ENCODE peak calls at places on chromosome 10, in ten cellular contexts. X is activated gamma-delta T cell; L is foreskin melanocyte; W is KBM-7; Y is adipocyte; F is colonic mucosa; J is hypothalamus; M is BJ; E is stimulated activated CD4-positive, alpha-beta T cell treated with anti-CD3 and anti-CD28 coated beads, Interleukin-15, amount 100 ng/mL, for 24 hours; A is T-cell. N is an unnamed sample.

GRCh38 chr10:124624456-124624855 is 119.7 kb downstream of the FAM53B start:
- DNase-seq in M (no peak), F (no peak), W (no peak), Y (no peak), E (no peak), J (no peak), X (no peak), L (no peak), A (no peak), N (no peak)

GRCh38 chr10:91380873-91381561 is 29.1 kb upstream of the HECTD2 start:
- DNase-seq in L (peak; percentile 20), J (no peak), Y (no peak), F (no peak), E (no peak), X (no peak), W (no peak), M (no peak), A (no peak), N (no peak)

GRCh38 chr10:120423350-120424197 is 33.5 kb upstream of the PLPP4 start:
- DNase-seq in M (no peak), F (peak; percentile 35), J (no peak), W (peak; percentile 50), L (peak; percentile 60), E (peak; percentile 45), A (no peak), Y (peak; percentile 85), X (no peak), N (no peak)

GRCh38 chr10:122475130-122475529 is 13.8 kb downstream of the HTRA1 start:
- DNase-seq in M (no peak), W (no peak), Y (no peak), A (no peak), L (no peak), J (peak; percentile 31), E (no peak), X (no peak), F (no peak), N (peak; percentile 44)

GRCh38 chr10:132593900-132594876 is 56.6 kb downstream of the INPP5A start:
- DNase-seq in E (no peak), Y (no peak), J (no peak), L (no peak), M (no peak), A (no peak), W (no peak), X (no peak), F (peak; percentile 19), N (peak; percentile 40)

GRCh38 chr10:47188156-47188555 is 111.8 kb upstream of the GDF10 start:
- DNase-seq in E (no peak), L (no peak), M (no peak), Y (no peak), X (no peak), W (no peak), J (no peak), F (no peak), A (no peak), N (no peak)

GRCh38 chr10:75003195-75003594 is 108.3 kb upstream of the SAMD8 start:
- DNase-seq in W (no peak), L (no peak), M (no peak), J (no peak), F (no peak), Y (no peak), E (no peak), A (no peak), X (no peak), N (no peak)

GRCh38 chr10:74249865-74250264 is 98.8 kb downstream of the ADK start:
- DNase-seq in M (no peak), Y (peak; percentile 29), E (no peak), J (no peak), X (no peak), A (no peak), F (no peak), L (no peak), W (no peak), N (no peak)

GRCh38 chr10:3828404-3829192 is 43.6 kb upstream of the KLF6 start:
- DNase-seq in Y (peak; percentile 87), E (peak; percentile 63), X (no peak), L (peak; percentile 81), M (no peak), W (peak; percentile 54), F (no peak), A (no peak), J (no peak), N (no peak)

GRCh38 chr10:126013489-126014281 is 117.3 kb downstream of the FANK1 start:
- DNase-seq in L (no peak), J (no peak), M (peak; percentile 43), X (no peak), Y (peak; percentile 65), F (no peak), A (peak; percentile 6), W (no peak), E (peak; percentile 24), N (no peak)

GRCh38 chr10:97505152-97505551 is 6.4 kb downstream of the UBTD1 start:
- DNase-seq in E (no peak), L (no peak), Y (no peak), A (no peak), W (no peak), J (no peak), M (no peak), X (no peak), F (no peak), N (no peak)

GRCh38 chr10:43373461-43373860 is 2.0 kb downstream of the FXYD4 start:
- DNase-seq in A (no peak), Y (no peak), X (no peak), E (no peak), F (no peak), L (no peak), M (no peak), W (no peak), J (no peak), N (no peak)

GRCh38 chr10:101189461-101190401 is 39.5 kb downstream of the LBX1 start:
- DNase-seq in Y (no peak), W (no peak), E (no peak), A (no peak), F (no peak), J (no peak), X (no peak), L (no peak), M (no peak), N (no peak)

GRCh38 chr10:44873156-44873555 is 38.0 kb upstream of the TMEM72 start:
- DNase-seq in L (no peak), M (no peak), J (no peak), Y (peak; percentile 34), A (no peak), E (no peak), X (no peak), W (no peak), F (no peak), N (no peak)

GRCh38 chr10:14665304-14665703 is 109.4 kb downstream of the FAM107B start:
- DNase-seq in F (peak; percentile 21), W (no peak), Y (peak; percentile 29), L (peak; percentile 11), X (no peak), M (no peak), E (peak; percentile 16), A (no peak), J (no peak), N (no peak)

GRCh38 chr10:55858730-55859129 is 502.3 kb downstream of the ZWINT start:
- DNase-seq in L (no peak), J (no peak), X (no peak), M (no peak), Y (no peak), A (no peak), E (no peak), F (no peak), W (no peak), N (no peak)

GRCh38 chr10:105989995-105990394 is 1174.5 kb downstream of the SORCS1 start:
- DNase-seq in E (no peak), Y (no peak), A (no peak), W (no peak), L (no peak), F (no peak), M (no peak), J (no peak), X (no peak), N (no peak)

GRCh38 chr10:90925078-90926029 is 4.5 kb upstream of the ANKRD1 start:
- DNase-seq in W (no peak), A (no peak), J (no peak), X (no peak), E (no peak), M (no peak), Y (no peak), F (no peak), L (no peak), N (no peak)

GRCh38 chr10:117439243-117439912 is 64.1 kb upstream of the PDZD8 start:
- DNase-seq in A (no peak), M (peak; percentile 85), F (no peak), L (no peak), J (no peak), W (no peak), Y (no peak), E (no peak), X (no peak), N (no peak)

GRCh38 chr10:11913184-11913641 is 90.1 kb downstream of the PROSER2 start:
- DNase-seq in X (no peak), J (no peak), W (peak; percentile 16), F (no peak), L (no peak), A (no peak), M (no peak), E (no peak), Y (no peak), N (peak; percentile 23)

GRCh38 chr10:24449334-24449740 is 240.4 kb downstream of the KIAA1217 start:
- DNase-seq in X (no peak), W (no peak), A (no peak), J (no peak), F (no peak), E (no peak), M (no peak), Y (peak; percentile 71), L (peak; percentile 31), N (no peak)

GRCh38 chr10:62244785-62245595 is 23.7 kb downstream of the RTKN2 start:
- DNase-seq in L (peak; percentile 71), Y (peak; percentile 91), J (no peak), M (no peak), X (no peak), F (peak; percentile 70), E (peak; percentile 49), W (peak; percentile 72), A (peak; percentile 60), N (no peak)

GRCh38 chr10:37623506-37623905 is 233.9 kb downstream of the ZNF248 start:
- DNase-seq in A (no peak), M (no peak), Y (no peak), L (no peak), J (no peak), X (no peak), F (no peak), E (no peak), W (no peak), N (no peak)

GRCh38 chr10:72083234-72084093 is 4.9 kb downstream of the SPOCK2 start:
- DNase-seq in Y (no peak), W (no peak), X (peak; percentile 34), F (no peak), A (no peak), L (no peak), E (peak; percentile 63), J (no peak), M (no peak), N (no peak)

GRCh38 chr10:8444630-8445029 is 390.1 kb downstream of the GATA3 start:
- DNase-seq in J (no peak), Y (no peak), M (no peak), L (no peak), F (no peak), E (peak; percentile 30), X (no peak), A (peak; percentile 57), W (no peak), N (no peak)

GRCh38 chr10:133335238-133336122 is 1.2 kb downstream of the CALY start:
- DNase-seq in A (peak; percentile 88), M (no peak), Y (peak; percentile 74), W (no peak), F (peak; percentile 44), E (peak; percentile 82), L (peak; percentile 21), J (no peak), X (peak; percentile 51), N (no peak)

GRCh38 chr10:48683893-48684292 is 780 bp upstream of the WDFY4 start:
- DNase-seq in M (no peak), J (no peak), W (peak; percentile 18), L (no peak), F (no peak), X (no peak), A (no peak), E (no peak), Y (no peak), N (no peak)

GRCh38 chr10:103888113-103888841 is 29.7 kb downstream of the STN1 start:
- DNase-seq in X (no peak), J (no peak), M (peak; percentile 31), Y (peak; percentile 84), F (peak; percentile 94), W (peak; percentile 67), E (peak; percentile 30), L (peak; percentile 72), A (peak; percentile 10), N (no peak)